ENCODE peak calls at places on chromosomes 3 and 15, in four cellular contexts. M, N, O and G are unnamed samples.
A peak's percentile ranks its signal among the peaks of the same experiment; 100 is the strongest.

GRCh38 chr3:124599147-124599765 is 131.0 kb upstream of the UMPS start:
- DNase-seq in M (no peak), N (no peak), O (no peak), G (no peak)

GRCh38 chr3:3902156-3902555 is 102.9 kb downstream of the LRRN1 start:
- DNase-seq in M (peak; percentile 35), N (no peak), O (no peak), G (no peak)

GRCh38 chr3:141556034-141556433 is 69.2 kb downstream of the RASA2 start:
- DNase-seq in O (no peak), M (no peak), N (no peak), G (no peak)

GRCh38 chr3:70822777-70823176 is 510.3 kb upstream of the MDFIC2 start:
- DNase-seq in M (no peak), O (no peak), N (no peak), G (no peak)

GRCh38 chr15:77037475-77038209 is 33.3 kb downstream of the TSPAN3 start:
- DNase-seq in N (no peak), O (no peak), M (no peak), G (peak; percentile 16)

GRCh38 chr15:92273732-92274131 is 119.9 kb upstream of the ST8SIA2 start:
- DNase-seq in N (no peak), O (no peak), M (no peak), G (no peak)

GRCh38 chr3:122719273-122719921 is 38.8 kb downstream of the PARP14 start:
- DNase-seq in N (no peak), M (no peak), O (no peak), G (no peak)

GRCh38 chr15:90838066-90838465 is 30.3 kb upstream of the FURIN start:
- DNase-seq in O (peak; percentile 54), M (no peak), N (peak; percentile 30), G (no peak)

GRCh38 chr3:109195812-109196211 is 59.3 kb downstream of the C3orf85 start:
- DNase-seq in O (no peak), N (no peak), M (peak; percentile 20), G (no peak)

GRCh38 chr3:37712387-37712786 is 149.3 kb upstream of the CTDSPL start:
- DNase-seq in M (no peak), N (no peak), O (no peak), G (no peak)

GRCh38 chr3:69353088-69353478 is 32.8 kb downstream of the FRMD4B start:
- DNase-seq in M (no peak), N (no peak), O (no peak), G (no peak)

GRCh38 chr3:51397389-51397788 is 6.3 kb downstream of the RBM15B start:
- DNase-seq in M (no peak), N (no peak), O (no peak), G (no peak)

GRCh38 chr3:48661501-48662139 is 1.1 kb downstream of the CELSR3 start:
- DNase-seq in M (no peak), O (peak; percentile 68), N (peak; percentile 72), G (peak; percentile 85)

GRCh38 chr15:45199136-45199810 is 11.5 kb upstream of the SHF start:
- DNase-seq in M (peak; percentile 35), O (peak; percentile 68), N (peak; percentile 65), G (no peak)

GRCh38 chr3:69182588-69183299 is 60.3 kb upstream of the LMOD3 start:
- DNase-seq in N (no peak), M (peak; percentile 29), O (no peak), G (no peak)

GRCh38 chr15:55514414-55514850 is 6.4 kb upstream of the DNAAF4 start:
- DNase-seq in N (no peak), O (no peak), M (peak; percentile 77), G (no peak)

GRCh38 chr15:92571824-92572223 is 83.8 kb downstream of the FAM174B start:
- DNase-seq in N (no peak), O (no peak), M (no peak), G (no peak)

GRCh38 chr3:65006300-65006739 is 318.5 kb upstream of the ADAMTS9 start:
- DNase-seq in O (no peak), M (no peak), N (no peak), G (no peak)

GRCh38 chr3:5188419-5189405 is 1.2 kb downstream of the EDEM1 start:
- DNase-seq in N (peak; percentile 64), O (peak; percentile 61), M (peak; percentile 53), G (no peak)

GRCh38 chr3:156416846-156417581 is 137.9 kb downstream of the SSR3 start:
- DNase-seq in N (no peak), M (peak; percentile 59), O (no peak), G (no peak)
- TF ChIP-seq CTCF in N (no peak), M (no peak), O (no peak), G (no peak)

GRCh38 chr3:186209810-186210752 is 101.2 kb upstream of the ETV5 start:
- DNase-seq in M (peak; percentile 71), O (peak; percentile 28), N (peak; percentile 34), G (peak; percentile 46)

GRCh38 chr3:186211101-186211500 is 102.2 kb upstream of the ETV5 start:
- DNase-seq in N (no peak), M (peak; percentile 37), O (no peak), G (no peak)

GRCh38 chr3:186207515-186207914 is 98.6 kb upstream of the ETV5 start:
- DNase-seq in M (peak; percentile 8), N (no peak), O (no peak), G (no peak)

GRCh38 chr3:186212611-186213010 is 103.7 kb upstream of the ETV5 start:
- DNase-seq in M (no peak), N (no peak), O (no peak), G (no peak)

GRCh38 chr3:186208328-186208989 is 99.6 kb upstream of the ETV5 start:
- DNase-seq in N (no peak), M (no peak), O (no peak), G (no peak)
- TF ChIP-seq CTCF in N (no peak), M (no peak), O (no peak), G (peak; percentile 9)

GRCh38 chr3:57582470-57583168 is 14.5 kb downstream of the ARF4 start:
- DNase-seq in M (peak; percentile 70), O (no peak), N (no peak), G (no peak)
- TF ChIP-seq CTCF in M (peak; percentile 60), O (peak; percentile 37), N (no peak), G (no peak)

DNA sequence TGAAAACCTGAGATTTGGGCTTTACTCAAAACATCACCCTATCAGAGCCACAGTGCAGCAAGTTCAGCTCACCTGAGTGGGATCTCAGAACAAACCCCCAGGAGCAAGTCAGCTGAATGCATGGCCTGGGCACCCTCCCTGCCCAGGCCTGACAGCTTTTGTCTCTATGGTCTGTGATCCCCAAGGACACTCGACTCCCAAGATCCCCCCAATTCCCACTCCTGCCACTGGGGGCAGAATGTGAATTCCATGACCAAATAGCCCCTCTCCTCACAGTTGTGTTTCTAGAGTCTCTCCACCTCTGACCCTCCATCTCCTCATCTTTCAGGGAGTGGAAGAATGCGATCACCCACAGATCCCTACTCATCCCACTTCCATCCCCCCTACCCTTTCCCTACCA is 58.9 kb downstream of the ZNF445 start:
- DNase-seq in M (no peak), O (no peak), N (no peak), G (no peak)
- TF ChIP-seq CTCF in M (peak; percentile 22), O (peak; percentile 27), N (no peak), G (no peak)